ENCODE peak calls at places on chromosomes 6 and 20, in four cellular contexts. L is fibroblast of pulmonary artery, Z is Panc1, X is upper lobe of right lung. P is an unnamed sample.

GRCh38 chr6:28838634-28839442 is 84.9 kb downstream of the TRIM27 start:
- DNase-seq in L (peak), X (peak), Z (no peak), P (peak)

GRCh38 chr6:71012871-71013456 is 56.1 kb upstream of the B3GAT2 start:
- DNase-seq in L (peak), Z (peak), X (no peak), P (peak)

GRCh38 chr6:11747021-11747420 is 31.6 kb downstream of the ADTRP start:
- DNase-seq in Z (no peak), X (no peak), L (no peak), P (no peak)

GRCh38 chr20:61726979-61727378 is 338.7 kb downstream of the TAF4 start:
- DNase-seq in L (no peak), X (no peak), Z (no peak), P (no peak)

GRCh38 chr6:151681426-151682059 is 125.9 kb upstream of the ESR1 start:
- DNase-seq in X (no peak), L (peak), Z (no peak), P (peak)

GRCh38 chr6:166343157-166343502 is 785 bp upstream of the SFT2D1 start:
- DNase-seq in Z (no peak), L (no peak), X (no peak), P (peak)

GRCh38 chr20:4069741-4070140 is 54.4 kb upstream of the RNF24 start:
- DNase-seq in L (peak), X (no peak), Z (no peak), P (peak)

GRCh38 chr20:59817846-59818245 is 115.6 kb downstream of the SYCP2 start:
- DNase-seq in L (no peak), Z (no peak), X (no peak), P (no peak)

GRCh38 chr6:36361071-36361470 is 24.4 kb upstream of the BNIP5 start:
- DNase-seq in L (no peak), Z (no peak), X (no peak), P (no peak)

GRCh38 chr20:44728835-44729342 is 13.7 kb downstream of the CCN5 start:
- DNase-seq in X (peak), Z (peak), L (peak), P (peak)

GRCh38 chr6:1387632-1388031 is 1.7 kb upstream of the FOXF2 start:
- DNase-seq in X (no peak), L (no peak), Z (no peak), P (no peak)

GRCh38 chr20:9093203-9093962 is 24.5 kb downstream of the PLCB4 start:
- DNase-seq in Z (no peak), L (no peak), X (no peak), P (no peak)

GRCh38 chr6:113508249-113508648 is 348.9 kb upstream of the MARCKS start:
- DNase-seq in L (no peak), X (no peak), Z (no peak), P (no peak)

GRCh38 chr20:53922901-53923314 is 147.5 kb downstream of the BCAS1 start:
- DNase-seq in X (no peak), L (no peak), Z (no peak), P (no peak)

GRCh38 chr6:31125586-31126363 is 5.5 kb upstream of the CDSN start:
- DNase-seq in L (peak), X (no peak), Z (no peak), P (peak)

GRCh38 chr6:108872001-108872974 is 24.1 kb downstream of the ARMC2 start:
- DNase-seq in Z (no peak), L (no peak), X (no peak), P (no peak)

GRCh38 chr6:56475736-56476457 is 166.8 kb downstream of the DST start:
- DNase-seq in L (peak), Z (no peak), X (no peak), P (peak)

GRCh38 chr6:31794866-31795615 is 511 bp downstream of the VARS1 start:
- DNase-seq in X (no peak), L (no peak), Z (no peak), P (no peak)

GRCh38 chr6:14642842-14643241 is 525.3 kb downstream of the CD83 start:
- DNase-seq in L (no peak), Z (no peak), X (no peak), P (no peak)

GRCh38 chr6:42366011-42366705 is 85.6 kb downstream of the TRERF1 start:
- DNase-seq in X (peak), Z (no peak), L (no peak), P (no peak)
- TF ChIP-seq CTCF in X (no peak), Z (no peak), L (no peak), P (no peak)

DNA sequence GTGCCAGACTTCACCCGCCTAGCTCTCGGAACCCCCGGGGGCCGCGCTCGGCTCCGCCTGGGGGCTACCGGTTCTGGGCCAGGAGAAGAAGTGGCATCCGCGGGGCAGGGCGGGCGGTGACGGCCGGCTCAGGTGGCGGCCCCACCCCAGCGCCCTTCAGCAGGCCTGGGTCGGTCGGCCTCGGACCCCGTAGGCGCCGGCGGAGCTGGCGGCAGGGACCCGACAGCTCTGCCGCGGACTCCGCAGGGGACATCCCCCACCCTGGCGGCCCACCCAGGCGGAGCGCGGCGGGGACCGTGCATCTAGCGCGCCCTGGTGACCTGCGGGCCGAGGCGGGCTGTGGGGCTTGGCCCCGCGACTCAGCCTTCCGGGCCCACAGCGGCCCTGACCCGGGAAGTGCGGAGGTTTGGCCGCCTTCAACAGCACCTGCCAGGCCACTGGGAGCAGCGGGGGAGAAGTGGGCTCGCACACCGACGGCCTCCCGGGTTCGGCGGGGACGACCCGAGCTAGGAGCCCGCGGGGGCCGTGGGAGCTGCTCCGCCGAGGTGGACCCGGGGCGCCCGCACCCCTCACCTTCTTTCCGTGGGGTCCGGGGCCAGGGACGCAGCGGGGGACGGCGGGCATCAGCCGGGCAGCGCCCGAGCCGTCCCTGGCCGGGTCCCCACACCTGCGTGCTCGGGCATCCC is 87.1 kb downstream of the TMEM242 start:
- DNase-seq in X (no peak), L (no peak), Z (no peak), P (no peak)
- H3K4me3 ChIP-seq in X (peak), L (peak), Z (peak), P (peak)

GRCh38 chr6:157808405-157808950 is 14.6 kb upstream of the SNX9 start:
- DNase-seq in L (no peak), Z (no peak), X (no peak), P (no peak)

GRCh38 chr6:157804448-157805327 is 18.4 kb upstream of the SNX9 start:
- DNase-seq in L (no peak), Z (no peak), X (no peak), P (no peak)

GRCh38 chr6:157811137-157811475 is 11.9 kb upstream of the SNX9 start:
- DNase-seq in L (no peak), X (no peak), Z (no peak), P (no peak)

GRCh38 chr6:157809613-157810012 is 13.4 kb upstream of the SNX9 start:
- DNase-seq in X (no peak), L (no peak), Z (no peak), P (no peak)

DNA sequence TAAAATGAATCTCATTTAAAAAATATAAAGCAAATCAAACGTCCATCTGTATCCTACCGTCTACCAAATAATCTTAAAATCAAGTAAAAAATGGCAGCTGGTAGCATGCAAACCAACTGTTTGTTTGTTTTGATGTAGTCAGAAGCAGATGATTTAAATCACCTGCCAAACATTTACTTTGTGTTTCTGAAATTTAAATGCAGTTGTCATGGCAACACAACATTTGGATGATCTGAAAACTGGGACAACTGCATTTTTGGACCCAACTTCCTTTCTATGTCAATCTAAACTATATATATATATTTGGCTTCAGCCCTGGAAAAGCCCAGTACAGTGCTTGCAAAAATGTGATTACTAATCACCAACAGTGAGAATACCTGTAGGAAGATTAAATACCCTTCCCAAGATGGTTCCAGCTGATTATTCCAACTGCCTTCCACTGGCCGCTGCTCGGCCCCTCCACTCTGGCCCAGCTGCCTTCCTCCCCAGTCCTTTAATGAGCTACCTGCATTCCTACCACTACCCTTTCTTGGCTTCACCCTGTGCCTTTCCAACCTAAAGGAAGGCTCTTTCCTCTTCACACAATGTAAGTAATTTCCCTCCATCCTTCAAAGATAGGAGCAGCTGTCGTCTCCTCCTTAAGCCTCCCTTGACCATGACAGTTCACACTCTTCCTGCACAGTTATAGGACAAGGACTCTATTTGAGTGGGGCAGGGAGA is 16.4 kb upstream of the SNX9 start:
- DNase-seq in L (no peak), X (no peak), Z (no peak), P (no peak)
- TF ChIP-seq CTCF in L (no peak), X (no peak), Z (no peak), P (no peak)

DNA sequence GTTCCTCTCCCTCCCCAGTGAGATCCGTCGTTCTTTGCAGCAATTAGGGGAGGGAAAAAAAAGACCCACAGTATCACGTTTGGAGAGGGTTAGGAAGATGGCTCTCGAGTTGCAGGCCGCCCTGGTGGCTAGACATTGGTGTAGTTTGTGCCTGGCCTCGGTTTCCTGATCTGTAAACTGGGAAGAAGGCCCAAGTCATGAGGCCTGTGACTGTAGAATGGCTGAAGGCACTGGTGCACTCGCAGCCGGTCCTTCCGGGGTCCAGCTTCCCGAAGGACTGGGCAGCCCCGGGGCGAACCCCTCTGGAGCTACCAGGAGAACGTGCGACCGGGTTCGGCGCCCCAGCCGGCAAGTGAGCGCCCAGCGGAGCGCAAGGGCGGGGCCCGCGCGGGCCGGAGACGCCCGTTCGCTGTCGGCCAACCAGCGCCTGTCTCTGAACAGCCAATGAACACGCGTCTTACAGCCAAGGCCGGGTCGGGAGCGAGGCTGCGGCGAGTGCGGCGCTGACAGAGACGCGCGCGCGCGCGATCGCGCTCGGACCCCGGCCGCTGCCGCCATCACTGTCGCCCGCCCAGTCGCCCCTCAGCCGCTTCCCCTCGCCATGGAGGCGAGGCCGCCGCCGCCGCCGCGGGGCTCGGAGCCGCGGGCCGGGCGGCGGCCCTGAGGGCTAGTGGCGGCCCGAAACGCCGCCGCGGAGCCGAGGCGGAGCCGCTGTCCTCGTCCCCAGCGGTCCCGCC is at the start of gene PTPRA:
- DNase-seq in Z (no peak), X (peak), L (peak), P (peak)
- H3K4me3 ChIP-seq in Z (peak), X (peak), L (peak), P (peak)

GRCh38 chr6:26218824-26219223 is 131.6 kb downstream of the HFE start:
- DNase-seq in Z (no peak), X (no peak), L (no peak), P (no peak)

GRCh38 chr6:26217714-26218075 is 130.5 kb downstream of the HFE start:
- DNase-seq in Z (peak), L (peak), X (no peak), P (peak)

GRCh38 chr6:26215200-26216014 is 128.2 kb downstream of the HFE start:
- DNase-seq in L (peak), Z (no peak), X (no peak), P (peak)

GRCh38 chr6:26216015-26216885 is 129.0 kb downstream of the HFE start:
- DNase-seq in L (peak), X (no peak), Z (peak), P (peak)

GRCh38 chr6:26216886-26217713 is 129.9 kb downstream of the HFE start:
- DNase-seq in L (peak), X (peak), Z (no peak), P (peak)
- TF ChIP-seq CTCF in L (peak), X (peak), Z (peak), P (peak)

GRCh38 chr20:13041574-13042457 is 33.0 kb downstream of the SPTLC3 start:
- DNase-seq in Z (no peak), L (peak), X (no peak), P (no peak)
- H3K4me3 ChIP-seq in Z (no peak), L (no peak), X (no peak), P (no peak)

DNA sequence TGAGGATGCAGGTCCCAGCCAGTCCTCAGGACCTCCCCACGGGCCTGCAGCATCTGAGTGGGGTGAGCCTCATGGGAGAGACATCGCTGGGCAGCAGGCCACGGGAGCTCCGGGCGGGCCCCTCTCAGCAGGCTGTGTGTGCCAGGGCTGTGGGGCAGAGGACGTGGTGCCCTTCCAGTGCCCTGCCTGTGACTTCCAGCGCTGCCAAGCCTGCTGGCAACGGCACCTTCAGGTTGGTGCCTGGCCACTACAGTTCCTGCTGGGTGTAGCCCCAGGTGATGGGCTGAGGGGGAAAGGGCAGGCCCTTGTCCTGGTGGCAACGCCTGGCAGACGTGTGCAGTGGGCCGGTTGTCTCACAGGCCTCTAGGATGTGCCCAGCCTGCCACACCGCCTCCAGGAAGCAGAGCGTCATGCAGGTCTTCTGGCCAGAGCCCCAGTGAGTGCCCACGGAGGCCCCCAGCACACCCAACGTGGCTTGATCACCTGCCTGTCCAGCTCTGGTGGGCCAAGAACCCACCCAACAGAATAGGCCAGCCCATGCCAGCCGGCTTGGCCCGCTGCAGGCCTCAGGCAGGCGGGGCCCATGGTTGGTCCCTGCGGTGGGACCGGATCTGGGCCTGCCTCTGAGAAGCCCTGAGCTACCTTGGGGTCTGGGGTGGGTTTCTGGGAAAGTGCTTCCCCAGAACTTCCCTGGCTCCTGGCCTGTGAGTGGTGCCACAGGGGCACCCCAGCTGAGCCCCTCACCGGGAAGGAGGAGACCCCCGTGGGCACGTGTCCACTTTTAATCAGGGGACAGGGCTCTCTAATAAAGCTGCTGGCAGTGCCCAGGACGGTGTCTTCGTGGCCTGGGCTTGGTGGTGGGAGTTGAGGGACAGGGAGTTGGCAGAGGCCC is 787 bp upstream of the TNFRSF6B start:
- DNase-seq in Z (no peak), X (peak), L (no peak), P (no peak)
- TF ChIP-seq CTCF in Z (no peak), X (no peak), L (no peak), P (no peak)

GRCh38 chr6:7073082-7073783 is 34.5 kb upstream of the RREB1 start:
- DNase-seq in Z (no peak), L (no peak), X (no peak), P (peak)
- H3K4me3 ChIP-seq in Z (no peak), L (no peak), X (no peak), P (no peak)

GRCh38 chr6:168385380-168385779 is 55.6 kb upstream of the SMOC2 start:
- DNase-seq in L (peak), X (no peak), Z (no peak), P (no peak)
- TF ChIP-seq CTCF in L (no peak), X (no peak), Z (no peak), P (no peak)

GRCh38 chr20:2742431-2742830 is 49.9 kb downstream of the EBF4 start:
- DNase-seq in Z (no peak), X (no peak), L (no peak), P (no peak)
- H3K4me3 ChIP-seq in Z (no peak), X (no peak), L (no peak), P (no peak)

P was measured in epithelial cell of esophagus.